ENCODE peak calls at places on chromosomes 4 and X, in seven cellular contexts. T is activated CD8-positive, alpha-beta memory T cell treated with anti-CD3 and anti-CD28 coated beads, Interleukin-2, amount 50 U/mL, for 4 hours; J is HEK293T; H is GM12865; O is NCI-H345; X is glutamatergic neuron; D is GM13976. F is an unnamed sample.

GRCh38 chr4:40672528-40673522 is 43.2 kb upstream of the RBM47 start:
- DNase-seq in O (no peak), T (no peak), X (no peak), D (peak), H (peak), J (no peak), F (peak)

GRCh38 chr4:156837625-156838345 is 133.8 kb downstream of the PDGFC start:
- DNase-seq in H (no peak), T (no peak), X (no peak), D (no peak), O (no peak), J (no peak), F (no peak)

GRCh38 chr4:31081375-31081774 is 361.2 kb downstream of the PCDH7 start:
- DNase-seq in H (no peak), X (no peak), T (no peak), J (no peak), D (no peak), O (no peak), F (no peak)

GRCh38 chrX:117138070-117138469 is 675.3 kb upstream of the CT83 start:
- DNase-seq in D (no peak), O (no peak), X (no peak), T (no peak), H (no peak), J (no peak), F (no peak)

GRCh38 chr4:11774346-11774745 is 345.7 kb upstream of the HS3ST1 start:
- DNase-seq in J (no peak), H (no peak), O (no peak), X (no peak), T (no peak), D (no peak), F (no peak)

GRCh38 chr4:104395219-104395618 is 99.5 kb downstream of the CXXC4 start:
- DNase-seq in H (no peak), X (peak), O (peak), J (no peak), T (no peak), D (no peak), F (no peak)

GRCh38 chr4:138996090-138996489 is 19.5 kb upstream of the NOCT start:
- DNase-seq in J (no peak), X (no peak), T (no peak), H (no peak), D (no peak), O (no peak), F (no peak)

GRCh38 chrX:69055193-69055592 is 110.1 kb downstream of the PJA1 start:
- DNase-seq in D (no peak), O (no peak), X (no peak), H (no peak), J (no peak), T (no peak), F (no peak)

GRCh38 chrX:154059231-154059630 is 38.3 kb downstream of the MECP2 start:
- DNase-seq in T (no peak), J (no peak), D (no peak), H (no peak), O (no peak), X (no peak), F (no peak)

GRCh38 chr4:25783943-25784342 is 78.8 kb downstream of the SEL1L3 start:
- DNase-seq in X (no peak), D (no peak), T (no peak), H (no peak), O (no peak), J (no peak), F (no peak)

GRCh38 chr4:126935784-126936183 is 697.0 kb upstream of the INTU start:
- DNase-seq in X (no peak), T (no peak), D (no peak), J (no peak), O (no peak), H (no peak), F (no peak)

GRCh38 chrX:21738145-21738949 is 19.6 kb downstream of the SMPX start:
- DNase-seq in X (peak), O (peak), H (no peak), J (peak), D (no peak), T (no peak), F (no peak)

GRCh38 chr4:15410750-15411149 is 17.1 kb upstream of the C1QTNF7 start:
- DNase-seq in O (no peak), D (no peak), H (peak), T (no peak), J (no peak), X (no peak), F (no peak)

GRCh38 chr4:145930592-145930991 is 8.0 kb downstream of the ZNF827 start:
- DNase-seq in D (peak), T (no peak), H (peak), J (no peak), O (no peak), X (no peak), F (no peak)

GRCh38 chr4:79467246-79467932 is 59.4 kb upstream of the GK2 start:
- DNase-seq in D (no peak), O (no peak), H (no peak), X (no peak), J (no peak), T (no peak), F (no peak)

GRCh38 chr4:40991908-40992307 is 222.4 kb downstream of the APBB2 start:
- DNase-seq in H (peak), D (peak), O (no peak), X (no peak), J (no peak), T (no peak), F (no peak)

GRCh38 chrX:31487946-31488345 is 416.1 kb upstream of the FTHL17 start:
- DNase-seq in T (no peak), H (no peak), J (no peak), X (no peak), O (no peak), D (no peak), F (no peak)

GRCh38 chr4:181416966-181417365 is 826.2 kb upstream of the TENM3 start:
- DNase-seq in O (no peak), H (no peak), X (no peak), J (no peak), D (no peak), T (no peak), F (no peak)

GRCh38 chr4:37990731-37991130 is 30.5 kb downstream of the PTTG2 start:
- DNase-seq in T (no peak), J (no peak), X (no peak), H (no peak), O (no peak), D (no peak), F (no peak)

GRCh38 chrX:154890990-154891639 is 5.0 kb downstream of the F8A1 start:
- DNase-seq in O (peak), T (no peak), J (peak), H (no peak), D (no peak), X (no peak), F (no peak)

GRCh38 chrX:40172169-40172979 is 74.6 kb upstream of the BCOR start:
- DNase-seq in D (no peak), X (no peak), T (peak), J (no peak), O (no peak), H (peak), F (peak)

GRCh38 chr4:15336410-15337184 is 91.2 kb upstream of the C1QTNF7 start:
- DNase-seq in T (no peak), X (no peak), O (no peak), D (no peak), J (no peak), H (no peak), F (no peak)

GRCh38 chr4:886244-886643 is 45.9 kb downstream of the GAK start:
- DNase-seq in T (no peak), J (no peak), X (no peak), D (no peak), H (no peak), O (no peak), F (no peak)

GRCh38 chrX:33087411-33087810 is 123.9 kb downstream of the DMD start:
- DNase-seq in X (no peak), T (no peak), H (no peak), O (no peak), D (no peak), J (no peak), F (no peak)

GRCh38 chr4:845233-845835 is 19.4 kb upstream of the CPLX1 start:
- DNase-seq in O (no peak), H (no peak), J (no peak), D (no peak), X (peak), T (no peak), F (no peak)

GRCh38 chr4:176939445-176939844 is 146.7 kb upstream of the VEGFC start:
- DNase-seq in J (no peak), T (no peak), O (no peak), D (no peak), X (no peak), H (no peak), F (no peak)

GRCh38 chr4:174650711-174651355 is 128.5 kb upstream of the HPGD start:
- DNase-seq in D (no peak), J (no peak), O (no peak), T (no peak), H (no peak), X (no peak), F (no peak)

GRCh38 chr4:147059064-147059731 is 113.5 kb upstream of the TTC29 start:
- DNase-seq in T (no peak), O (no peak), X (no peak), J (no peak), H (peak), D (no peak), F (no peak)

GRCh38 chr4:76696109-76696508 is 201.8 kb downstream of the SOWAHB start:
- DNase-seq in H (no peak), X (no peak), D (no peak), O (peak), T (no peak), J (no peak), F (no peak)

GRCh38 chrX:110156167-110156754 is 153.3 kb downstream of the TMEM164 start:
- DNase-seq in T (no peak), O (no peak), X (no peak), H (no peak), J (no peak), D (no peak), F (no peak)

GRCh38 chrX:150253946-150254615 is 109.0 kb upstream of the MAMLD1 start:
- DNase-seq in T (no peak), O (no peak), H (no peak), D (no peak), J (no peak), X (no peak), F (no peak)

GRCh38 chr4:39621582-39621981 is 17.1 kb downstream of the SMIM14 start:
- DNase-seq in O (no peak), H (no peak), D (no peak), X (no peak), T (no peak), J (no peak), F (no peak)

GRCh38 chrX:46554942-46555341 is 9.7 kb upstream of the ZNF674 start:
- DNase-seq in H (peak), D (no peak), O (no peak), X (no peak), T (no peak), J (no peak), F (no peak)

GRCh38 chr4:75995727-75996126 is 5.0 kb upstream of the SDAD1 start:
- DNase-seq in H (peak), O (peak), J (peak), T (no peak), D (peak), X (no peak), F (no peak)

GRCh38 chrX:19003756-19004155 is 19.8 kb upstream of the PHKA2 start:
- DNase-seq in J (no peak), O (no peak), H (no peak), T (no peak), D (no peak), X (no peak), F (no peak)

GRCh38 chr4:119111296-119111695 is 24.3 kb upstream of the MYOZ2 start:
- DNase-seq in D (no peak), X (no peak), O (no peak), J (no peak), H (no peak), T (no peak), F (no peak)

F was measured in activated effector memory CD4-positive, alpha-beta T cell treated with anti-CD3 and anti-CD28 coated beads, Interleukin-2, amount 50 U/mL, for 16 hours.